ENCODE peak calls at places on chromosomes 2 and 18, in six cellular contexts. F is prostate gland, T is tibial nerve, M is tibial artery, K is epithelial cell of proximal tubule, I is nephron progenitor cell. O is an unnamed sample.

GRCh38 chr2:235668782-235669181 is 174.9 kb downstream of the AGAP1 start:
- DNase-seq in F (no peak), K (no peak), I (no peak), M (no peak), T (no peak), O (no peak)

GRCh38 chr2:152532241-152532640 is 185.0 kb downstream of the PRPF40A start:
- DNase-seq in F (no peak), M (no peak), I (no peak), K (no peak), T (no peak), O (no peak)

GRCh38 chr2:30233142-30233961 is 2.0 kb downstream of the LBH start:
- DNase-seq in M (no peak), F (no peak), T (no peak), I (no peak), K (no peak), O (no peak)

GRCh38 chr2:104746790-104747320 is 107.1 kb upstream of the POU3F3 start:
- DNase-seq in F (no peak), K (no peak), M (no peak), I (peak), T (no peak), O (no peak)

GRCh38 chr2:47043142-47043890 is 111.8 kb downstream of the STPG4 start:
- DNase-seq in K (peak), I (no peak), M (no peak), T (peak), F (no peak), O (peak)

GRCh38 chr2:46776687-46777327 is 138.8 kb downstream of the MCFD2 start:
- DNase-seq in I (peak), M (peak), T (peak), F (peak), K (no peak), O (peak)

GRCh38 chr2:10549621-10550020 is 101.5 kb upstream of the ODC1 start:
- DNase-seq in T (no peak), K (no peak), I (no peak), F (no peak), M (no peak), O (no peak)

GRCh38 chr2:36376992-36377738 is 21.6 kb downstream of the CRIM1 start:
- DNase-seq in M (no peak), T (no peak), I (no peak), F (no peak), K (no peak), O (peak)

GRCh38 chr2:36370281-36370680 is 14.7 kb downstream of the CRIM1 start:
- DNase-seq in I (no peak), K (no peak), F (no peak), M (no peak), T (no peak), O (no peak)

GRCh38 chr2:19358242-19359020 is at the start of gene OSR1:
- DNase-seq in K (no peak), I (peak), M (peak), T (no peak), F (peak), O (peak)

GRCh38 chr2:129902731-129903585 is 76.5 kb upstream of the RAB6C start:
- DNase-seq in M (no peak), K (no peak), T (no peak), I (no peak), F (no peak), O (no peak)

GRCh38 chr2:65478498-65479135 is 46.2 kb upstream of the SPRED2 start:
- DNase-seq in M (no peak), F (no peak), K (no peak), I (no peak), T (no peak), O (no peak)

GRCh38 chr2:240430595-240430994 is 4.9 kb upstream of the GPC1 start:
- DNase-seq in M (peak), T (no peak), F (no peak), I (no peak), K (no peak), O (no peak)

GRCh38 chr18:77876319-77876865 is 626.7 kb downstream of the GALR1 start:
- DNase-seq in T (no peak), K (no peak), F (no peak), M (no peak), I (no peak), O (no peak)

GRCh38 chr2:241228860-241229516 is 40.5 kb downstream of the ANO7 start:
- DNase-seq in M (no peak), T (no peak), F (no peak), K (no peak), I (no peak), O (no peak)

GRCh38 chr18:27685807-27686412 is 491.0 kb downstream of the CDH2 start:
- DNase-seq in F (no peak), M (no peak), K (no peak), T (peak), I (peak), O (peak)

GRCh38 chr2:196587061-196587460 is 52.5 kb upstream of the CCDC150 start:
- DNase-seq in F (no peak), M (no peak), I (no peak), K (no peak), T (no peak), O (no peak)

GRCh38 chr2:128752691-128753263 is 434.1 kb upstream of the HS6ST1 start:
- DNase-seq in F (no peak), M (no peak), I (no peak), T (no peak), K (no peak), O (no peak)

GRCh38 chr2:166384774-166385173 is 9.0 kb upstream of the SCN9A start:
- DNase-seq in I (no peak), F (no peak), T (no peak), M (no peak), K (no peak), O (peak)

GRCh38 chr2:86213699-86214502 is 14.6 kb downstream of the MRPL35 start:
- DNase-seq in F (no peak), M (no peak), T (no peak), I (no peak), K (no peak), O (no peak)

GRCh38 chr2:21836261-21836660 is 712.5 kb downstream of the TDRD15 start:
- DNase-seq in F (no peak), T (no peak), K (no peak), M (no peak), I (no peak), O (no peak)

GRCh38 chr18:46842583-46842982 is 74.7 kb downstream of the PIAS2 start:
- DNase-seq in M (no peak), F (no peak), T (no peak), K (no peak), I (no peak), O (no peak)

GRCh38 chr2:73069041-73069854 is 2.3 kb downstream of the SFXN5 start:
- DNase-seq in T (no peak), M (no peak), I (no peak), K (no peak), F (peak), O (no peak)

GRCh38 chr2:32712870-32713269 is 85.0 kb downstream of the TTC27 start:
- DNase-seq in I (no peak), T (no peak), M (no peak), F (no peak), K (no peak), O (no peak)

GRCh38 chr2:83585250-83585649 is 873.8 kb downstream of the SUCLG1 start:
- DNase-seq in M (no peak), F (no peak), I (no peak), K (no peak), T (no peak), O (no peak)

GRCh38 chr18:61333746-61334490 is 688 bp downstream of the CDH20 start:
- DNase-seq in K (no peak), I (peak), F (no peak), M (no peak), T (no peak), O (no peak)

GRCh38 chr18:74480149-74480651 is 16.0 kb upstream of the CNDP2 start:
- DNase-seq in F (no peak), I (no peak), K (no peak), T (no peak), M (no peak), O (no peak)

GRCh38 chr2:40281021-40281940 is 170.6 kb downstream of the SLC8A1 start:
- DNase-seq in I (no peak), F (peak), T (no peak), M (no peak), K (peak), O (no peak)

GRCh38 chr2:8679827-8680731 is 1.8 kb upstream of the ID2 start:
- DNase-seq in K (no peak), I (peak), M (peak), F (peak), T (peak), O (peak)

GRCh38 chr2:193505620-193506019 is 1310.9 kb upstream of the TMEFF2 start:
- DNase-seq in I (no peak), F (no peak), T (no peak), K (no peak), M (no peak), O (no peak)

GRCh38 chr2:174673876-174674275 is 76.3 kb upstream of the WIPF1 start:
- DNase-seq in M (no peak), K (no peak), I (no peak), F (no peak), T (no peak), O (no peak)

GRCh38 chr2:10076988-10077527 is 3.2 kb downstream of the CYS1 start:
- DNase-seq in K (no peak), M (no peak), T (no peak), I (no peak), F (no peak), O (no peak)

GRCh38 chr18:5146093-5146492 is 51.0 kb downstream of the AKAIN1 start:
- DNase-seq in K (no peak), M (no peak), T (no peak), I (no peak), F (no peak), O (no peak)

GRCh38 chr2:206570199-206570598 is 72.1 kb upstream of the FAM237A start:
- DNase-seq in T (no peak), I (no peak), M (no peak), K (no peak), F (no peak), O (no peak)

GRCh38 chr2:200756618-200757321 is 54.9 kb upstream of the BZW1 start:
- DNase-seq in I (no peak), K (peak), M (no peak), T (no peak), F (no peak), O (peak)

GRCh38 chr2:3827673-3828575 is 124.5 kb downstream of the DCDC2C start:
- DNase-seq in I (peak), F (peak), T (peak), K (no peak), M (no peak), O (peak)

GRCh38 chr2:10441966-10442365 is 6.2 kb downstream of the ODC1 start:
- DNase-seq in F (no peak), T (no peak), I (no peak), K (no peak), M (no peak), O (no peak)

GRCh38 chr2:109016376-109016775 is 27.4 kb upstream of the EDAR start:
- DNase-seq in T (no peak), I (no peak), K (no peak), F (no peak), M (no peak), O (no peak)

GRCh38 chr2:53202063-53202462 is 565.5 kb upstream of the CHAC2 start:
- DNase-seq in F (peak), K (peak), T (peak), I (no peak), M (no peak), O (peak)
- TF ChIP-seq CTCF in F (no peak), K (peak), T (no peak), I (no peak), M (no peak), O (no peak)

GRCh38 chr2:223865124-223865523 is 27.7 kb upstream of the AP1S3 start:
- DNase-seq in I (no peak), K (no peak), T (no peak), F (no peak), M (no peak), O (no peak)
- TF ChIP-seq CTCF in I (no peak), K (no peak), T (no peak), F (no peak), M (no peak), O (no peak)

GRCh38 chr2:219543596-219544358 is at the start of the genes CHPF and TMEM198:
- DNase-seq in K (peak), T (peak), F (peak), M (peak), I (peak), O (peak)
- TF ChIP-seq CTCF in K (no peak), T (no peak), F (peak), M (no peak), I (no peak), O (no peak)

GRCh38 chr18:42072407-42072806 is 117.4 kb downstream of the PIK3C3 start:
- DNase-seq in K (no peak), T (no peak), M (no peak), F (no peak), I (no peak), O (no peak)
- TF ChIP-seq CTCF in K (peak), T (no peak), M (no peak), F (no peak), I (no peak), O (no peak)

GRCh38 chr2:227035678-227036077 is 128.3 kb downstream of the COL4A4 start:
- DNase-seq in M (no peak), K (no peak), I (no peak), T (no peak), F (no peak), O (no peak)

GRCh38 chr2:227029706-227030105 is 134.3 kb downstream of the COL4A4 start:
- DNase-seq in M (no peak), T (no peak), I (no peak), K (no peak), F (no peak), O (no peak)

GRCh38 chr2:227030789-227031188 is 133.2 kb downstream of the COL4A4 start:
- DNase-seq in K (no peak), I (no peak), F (no peak), M (no peak), T (no peak), O (no peak)

GRCh38 chr2:227033471-227034148 is 130.4 kb downstream of the COL4A4 start:
- DNase-seq in M (no peak), F (peak), I (peak), T (peak), K (no peak), O (peak)

GRCh38 chr2:227031379-227031778 is 132.6 kb downstream of the COL4A4 start:
- DNase-seq in F (no peak), K (no peak), T (no peak), M (no peak), I (no peak), O (no peak)
- TF ChIP-seq CTCF in F (no peak), K (no peak), T (no peak), M (no peak), I (no peak), O (no peak)

GRCh38 chr18:35205199-35205712 is 35.6 kb upstream of the ZNF397 start:
- DNase-seq in K (no peak), I (no peak), F (no peak), M (no peak), T (no peak), O (no peak)

GRCh38 chr18:35197286-35197685 is 43.5 kb upstream of the ZNF397 start:
- DNase-seq in K (no peak), M (no peak), F (no peak), I (no peak), T (no peak), O (no peak)

GRCh38 chr18:35201502-35201901 is 39.3 kb upstream of the ZNF397 start:
- DNase-seq in M (no peak), K (no peak), T (no peak), F (no peak), I (no peak), O (no peak)

DNA sequence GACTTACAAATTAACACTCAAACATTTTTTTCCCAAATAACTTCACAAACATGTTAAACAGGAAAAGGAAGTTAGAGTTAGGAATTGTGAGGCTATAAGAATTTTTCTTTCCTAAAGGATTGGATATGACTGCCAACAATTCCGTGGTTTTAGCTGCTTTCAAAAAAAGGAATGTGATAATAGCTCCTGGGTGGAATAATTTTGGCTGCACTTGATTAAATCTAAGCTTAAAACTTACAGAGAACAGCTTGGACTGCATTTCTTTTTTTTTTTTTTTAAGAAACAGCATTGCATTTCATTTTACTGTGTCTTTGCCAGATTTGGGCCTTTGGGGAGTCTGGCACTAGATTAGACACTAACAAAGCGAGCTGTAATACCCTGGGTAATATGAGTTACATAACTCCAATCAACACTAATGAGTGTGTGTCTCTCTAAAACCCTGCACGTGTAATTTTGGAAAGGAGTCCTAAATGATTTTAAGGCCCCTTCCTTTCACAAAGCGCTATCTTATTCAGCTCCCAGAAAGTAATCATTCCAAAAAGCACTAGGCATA is 37.8 kb upstream of the ZNF397 start:
- DNase-seq in M (no peak), K (no peak), T (no peak), I (no peak), F (no peak), O (no peak)
- TF ChIP-seq CTCF in M (no peak), K (no peak), T (no peak), I (no peak), F (no peak), O (no peak)

O was measured in Calu3.